ENCODE peak calls at places on chromosomes 2 and 18, in five cellular contexts. W is GM20000, A is nephron progenitor cell, H is astrocyte, Q is stomach. G is an unnamed sample.
A peak's percentile ranks its signal among the peaks of the same experiment; 100 is the strongest.

GRCh38 chr2:208359632-208359986 is 47.0 kb upstream of the PTH2R start:
- DNase-seq in W (no peak), A (no peak), H (no peak), Q (no peak), G (no peak)

GRCh38 chr2:28354920-28355520 is 37.6 kb upstream of the FOSL2 start:
- DNase-seq in W (no peak), A (no peak), H (no peak), Q (no peak), G (no peak)

GRCh38 chr2:38601463-38602135 is 1.1 kb downstream of the HNRNPLL start:
- DNase-seq in W (no peak), A (no peak), H (peak; percentile 49), Q (no peak), G (no peak)

GRCh38 chr2:12232876-12233275 is 483.9 kb upstream of the TRIB2 start:
- DNase-seq in W (no peak), A (no peak), H (no peak), Q (no peak), G (no peak)

GRCh38 chr2:197090713-197091367 is 164.3 kb upstream of the PGAP1 start:
- DNase-seq in W (no peak), A (no peak), H (no peak), Q (no peak), G (no peak)

GRCh38 chr2:7829241-7829640 is 852.6 kb upstream of the ID2 start:
- DNase-seq in W (no peak), A (no peak), H (no peak), Q (no peak), G (no peak)

GRCh38 chr18:33914399-33914798 is 310.3 kb downstream of the NOL4 start:
- DNase-seq in W (no peak), A (no peak), H (peak; percentile 67), Q (no peak), G (no peak)

GRCh38 chr2:41169744-41170143 is 717.9 kb upstream of the SLC8A1 start:
- DNase-seq in W (no peak), A (no peak), H (no peak), Q (no peak), G (no peak)

GRCh38 chr2:46342566-46343315 is 45.5 kb downstream of the EPAS1 start:
- DNase-seq in W (no peak), A (no peak), H (no peak), Q (no peak), G (no peak)

GRCh38 chr2:138058427-138058826 is 94.2 kb downstream of the HNMT start:
- DNase-seq in W (no peak), A (no peak), H (no peak), Q (no peak), G (no peak)

GRCh38 chr18:3481696-3482210 is 31.8 kb downstream of the TGIF1 start:
- DNase-seq in W (peak; percentile 43), A (no peak), H (no peak), Q (no peak), G (peak; percentile 39)

GRCh38 chr2:103823847-103824246 is 1030.1 kb upstream of the POU3F3 start:
- DNase-seq in W (no peak), A (no peak), H (no peak), Q (no peak), G (no peak)

GRCh38 chr2:160407393-160408204 is 86.0 kb downstream of the RBMS1 start:
- DNase-seq in W (peak; percentile 67), A (peak; percentile 71), H (peak; percentile 57), Q (peak; percentile 53), G (peak; percentile 56)

GRCh38 chr2:135984199-135985017 is 1.0 kb downstream of the DARS1 start:
- DNase-seq in W (peak; percentile 54), A (no peak), H (no peak), Q (no peak), G (no peak)

GRCh38 chr2:2848621-2849443 is 517.8 kb upstream of the MYT1L start:
- DNase-seq in W (no peak), A (peak; percentile 37), H (no peak), Q (no peak), G (no peak)

GRCh38 chr2:197191177-197191947 is 119.2 kb downstream of the ANKRD44 start:
- DNase-seq in W (peak; percentile 49), A (no peak), H (no peak), Q (no peak), G (no peak)

GRCh38 chr2:95799490-95799889 is 192.1 kb downstream of the ANKRD36C start:
- DNase-seq in W (no peak), A (no peak), H (no peak), Q (no peak), G (no peak)

GRCh38 chr2:230219419-230220331 is at the start of gene SP110:
- DNase-seq in W (peak; percentile 68), A (peak; percentile 21), H (peak; percentile 82), Q (peak; percentile 88), G (peak; percentile 47)

GRCh38 chr2:17104454-17104853 is 413.8 kb downstream of the RAD51AP2 start:
- DNase-seq in W (peak; percentile 8), A (no peak), H (peak; percentile 80), Q (no peak), G (no peak)

GRCh38 chr2:230942920-230943896 is 18.2 kb upstream of the GPR55 start:
- DNase-seq in W (peak; percentile 83), A (no peak), H (no peak), Q (peak; percentile 25), G (no peak)

GRCh38 chr2:168699834-168700417 is 102.5 kb upstream of the NOSTRIN start:
- DNase-seq in W (no peak), A (no peak), H (peak; percentile 52), Q (peak; percentile 72), G (no peak)

GRCh38 chr2:44392338-44392943 is 30.7 kb downstream of the CAMKMT start:
- DNase-seq in W (peak; percentile 14), A (peak; percentile 64), H (no peak), Q (peak; percentile 48), G (peak; percentile 50)

GRCh38 chr2:32688511-32688910 is 60.7 kb downstream of the TTC27 start:
- DNase-seq in W (peak; percentile 13), A (no peak), H (peak; percentile 89), Q (no peak), G (no peak)

GRCh38 chr2:47041065-47041464 is 114.0 kb downstream of the STPG4 start:
- DNase-seq in W (no peak), A (no peak), H (no peak), Q (no peak), G (no peak)

GRCh38 chr2:213640742-213641425 is 356.6 kb downstream of the SPAG16 start:
- DNase-seq in W (no peak), A (no peak), H (no peak), Q (no peak), G (no peak)

GRCh38 chr2:35714883-35715282 is 640.7 kb upstream of the CRIM1 start:
- DNase-seq in W (no peak), A (no peak), H (peak; percentile 54), Q (no peak), G (no peak)

GRCh38 chr18:985301-985700 is 80.6 kb downstream of the ADCYAP1 start:
- DNase-seq in W (no peak), A (peak; percentile 35), H (no peak), Q (no peak), G (no peak)

GRCh38 chr2:240966906-240967680 is 31.3 kb upstream of the SNED1 start:
- DNase-seq in W (no peak), A (peak; percentile 2), H (no peak), Q (peak; percentile 51), G (no peak)

DNA sequence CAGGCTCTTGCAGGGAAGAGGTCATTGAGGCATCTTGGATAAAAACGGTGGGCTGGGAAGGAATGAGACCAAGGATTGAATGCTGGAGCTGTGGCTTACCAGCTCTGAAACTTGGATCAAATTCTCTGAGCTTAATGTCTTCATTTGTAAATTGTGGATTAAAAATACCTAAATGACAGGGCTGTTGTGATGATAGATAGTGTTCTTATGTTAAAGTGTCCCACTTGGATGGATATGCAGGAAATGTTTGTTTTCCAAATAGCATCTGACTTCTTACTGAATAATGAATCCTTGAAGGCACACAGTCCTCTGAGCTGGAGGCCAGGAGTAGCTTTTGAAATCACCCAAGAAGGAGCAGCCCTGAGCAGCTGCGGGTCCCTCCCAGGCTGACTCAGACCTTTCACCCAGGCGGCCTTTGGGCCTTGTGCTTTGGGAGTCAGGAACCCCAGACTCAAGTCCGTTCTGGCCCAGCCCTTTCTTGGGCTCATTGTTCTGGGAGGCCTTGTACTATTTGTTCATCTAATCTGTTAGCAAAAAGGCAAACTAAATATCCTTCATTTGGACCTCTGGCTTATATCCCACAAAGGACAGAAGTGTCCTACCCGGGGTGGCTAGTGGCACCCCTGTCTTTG is 173.0 kb upstream of the GATA6 start:
- DNase-seq in W (no peak), A (no peak), H (peak; percentile 59), Q (peak; percentile 78), G (no peak)
- TF ChIP-seq CTCF in W (no peak), A (no peak), H (no peak), Q (no peak), G (no peak)

DNA sequence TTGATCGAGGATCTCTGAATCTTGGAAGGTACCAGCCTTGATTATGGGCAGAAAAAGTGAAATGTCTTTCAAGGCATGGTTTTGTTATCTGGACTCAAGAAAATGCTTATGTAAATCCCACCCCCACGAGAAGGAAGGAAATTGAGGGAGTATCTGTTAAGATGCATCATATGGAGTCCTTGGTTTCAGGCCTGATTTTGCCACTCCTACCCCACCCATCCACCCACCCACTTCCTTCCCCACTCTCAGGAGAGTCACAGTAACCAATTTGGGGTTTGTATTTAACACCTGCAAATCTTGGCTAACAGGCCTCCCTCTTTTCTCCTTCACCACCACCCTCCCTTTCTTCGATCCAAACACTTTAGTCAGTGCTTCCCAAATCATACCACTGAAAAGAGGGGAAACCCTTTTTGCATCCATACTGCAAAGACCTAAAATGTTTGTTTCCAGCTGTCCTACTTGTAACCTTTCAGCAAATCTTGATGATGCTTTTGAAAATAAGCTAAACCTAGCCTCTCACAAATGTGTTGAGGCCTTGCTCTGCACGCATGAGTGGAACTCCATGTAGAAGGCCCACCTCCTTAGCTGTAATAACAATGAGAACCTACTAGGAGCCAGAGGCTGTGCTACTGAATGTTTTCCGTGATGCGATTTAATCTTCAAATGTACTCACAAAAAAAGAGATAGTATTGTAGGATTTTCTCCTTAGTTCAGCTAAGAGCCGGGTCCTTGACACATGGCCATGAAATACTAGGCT is 34.8 kb downstream of the POU3F3 start:
- DNase-seq in W (no peak), A (no peak), H (no peak), Q (no peak), G (no peak)
- TF ChIP-seq CTCF in W (no peak), A (no peak), H (no peak), Q (no peak), G (no peak)

GRCh38 chr2:150812664-150813408 is 325.4 kb upstream of the RND3 start:
- DNase-seq in W (no peak), A (no peak), H (no peak), Q (no peak), G (no peak)

GRCh38 chr2:150817422-150817821 is 330.0 kb upstream of the RND3 start:
- DNase-seq in W (no peak), A (no peak), H (no peak), Q (no peak), G (no peak)
- TF ChIP-seq CTCF in W (no peak), A (no peak), H (no peak), Q (no peak), G (no peak)

DNA sequence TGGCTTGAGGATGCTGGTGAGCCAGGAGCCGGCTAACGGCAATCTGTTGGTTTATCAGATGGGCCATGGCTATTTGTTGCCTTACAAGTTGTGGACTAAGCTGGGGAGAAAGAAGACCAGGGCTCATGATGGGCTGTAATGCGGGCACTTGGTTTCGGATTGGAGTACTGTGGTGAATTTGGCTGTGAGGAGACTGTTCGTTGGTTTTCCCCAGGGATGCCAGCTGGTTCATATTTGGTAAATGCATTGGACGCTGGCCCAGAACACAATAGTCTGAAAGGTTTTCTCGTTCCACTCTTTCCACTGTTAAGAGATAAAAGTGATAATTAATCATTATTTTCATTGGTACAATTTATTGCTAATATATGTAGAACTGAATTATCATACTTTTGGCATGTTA is 108.9 kb downstream of the SATB2 start:
- DNase-seq in W (no peak), A (no peak), H (no peak), Q (no peak), G (no peak)
- TF ChIP-seq CTCF in W (no peak), A (no peak), H (no peak), Q (no peak), G (no peak)